ENCODE peak calls at places on chromosome 14, in six cellular contexts. V, Y, B, M, A and R are unnamed samples.

GRCh38 chr14:69658664-69659261 is 47.4 kb downstream of the SUSD6 start:
- DNase-seq in B (peak; percentile 63), A (no peak), Y (no peak), V (no peak), M (no peak), R (no peak)

GRCh38 chr14:82009993-82010392 is 476.3 kb upstream of the SEL1L start:
- DNase-seq in V (no peak), B (no peak), A (no peak), Y (no peak), M (no peak), R (no peak)

GRCh38 chr14:96383445-96383844 is 8.5 kb upstream of the AK7 start:
- DNase-seq in B (no peak), A (no peak), V (no peak), Y (no peak), M (no peak), R (no peak)

GRCh38 chr14:92577321-92577742 is 63.8 kb downstream of the RIN3 start:
- DNase-seq in Y (no peak), A (no peak), B (no peak), M (no peak), V (no peak), R (no peak)

GRCh38 chr14:92460916-92461579 is 52.5 kb upstream of the RIN3 start:
- DNase-seq in Y (peak; percentile 60), B (peak; percentile 17), M (peak; percentile 62), A (no peak), V (no peak), R (no peak)

GRCh38 chr14:89507521-89507920 is 90.5 kb upstream of the FOXN3 start:
- DNase-seq in M (no peak), B (peak; percentile 91), A (no peak), V (no peak), Y (no peak), R (no peak)

GRCh38 chr14:56716705-56717104 is 93.6 kb downstream of the OTX2 start:
- DNase-seq in M (no peak), V (no peak), Y (no peak), A (no peak), B (no peak), R (no peak)

GRCh38 chr14:63134801-63135200 is 69.4 kb upstream of the RHOJ start:
- DNase-seq in V (no peak), M (no peak), B (peak; percentile 48), Y (no peak), A (no peak), R (no peak)

GRCh38 chr14:88128811-88129210 is 123.9 kb downstream of the GPR65 start:
- DNase-seq in Y (no peak), M (peak; percentile 62), V (no peak), A (no peak), B (peak; percentile 19), R (peak; percentile 63)

GRCh38 chr14:22520786-22521185 is 68.2 kb downstream of the DAD1 start:
- DNase-seq in V (no peak), M (no peak), A (no peak), Y (no peak), B (no peak), R (no peak)

GRCh38 chr14:85766295-85766694 is 236.4 kb downstream of the FLRT2 start:
- DNase-seq in A (no peak), Y (no peak), B (no peak), M (no peak), V (no peak), R (no peak)

GRCh38 chr14:84797326-84797725 is 732.6 kb upstream of the FLRT2 start:
- DNase-seq in B (peak; percentile 1), V (no peak), M (no peak), A (no peak), Y (no peak), R (no peak)

GRCh38 chr14:95849761-95850160 is 26.9 kb upstream of the TUNAR start:
- DNase-seq in M (no peak), B (no peak), A (no peak), V (no peak), Y (no peak), R (no peak)

DNA sequence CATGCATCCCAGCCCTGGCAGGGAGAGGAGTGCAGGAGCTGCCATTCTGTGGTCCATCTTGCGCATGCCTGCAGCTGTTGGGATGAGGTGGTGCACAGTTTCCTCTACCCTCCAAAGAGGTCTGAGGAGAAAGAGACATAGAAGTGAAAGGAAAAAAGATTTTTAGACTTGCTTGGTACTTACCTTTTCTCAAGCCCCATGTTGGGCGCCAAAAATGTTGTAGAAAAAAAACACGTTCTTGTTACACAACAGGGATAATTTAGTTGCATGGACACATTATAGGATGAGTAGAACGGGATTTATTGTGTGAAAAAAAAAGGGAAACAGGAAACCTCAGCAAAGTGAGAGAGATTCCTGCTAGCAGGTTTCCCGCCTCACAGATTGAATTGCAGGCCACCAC is 244.4 kb upstream of the GARIN2 start:
- DNase-seq in A (no peak), Y (no peak), M (no peak), V (no peak), B (peak; percentile 10), R (no peak)
- H3K9me3 ChIP-seq in A (peaks cover 14% of the 10 kb centered on the region), Y (peaks cover 48% of the 10 kb centered on the region), M (peaks cover 12% of the 10 kb centered on the region), V (peaks cover 32% of the 10 kb centered on the region), B (peaks cover 45% of the 10 kb centered on the region), R (peaks cover 77% of the 10 kb centered on the region)

DNA sequence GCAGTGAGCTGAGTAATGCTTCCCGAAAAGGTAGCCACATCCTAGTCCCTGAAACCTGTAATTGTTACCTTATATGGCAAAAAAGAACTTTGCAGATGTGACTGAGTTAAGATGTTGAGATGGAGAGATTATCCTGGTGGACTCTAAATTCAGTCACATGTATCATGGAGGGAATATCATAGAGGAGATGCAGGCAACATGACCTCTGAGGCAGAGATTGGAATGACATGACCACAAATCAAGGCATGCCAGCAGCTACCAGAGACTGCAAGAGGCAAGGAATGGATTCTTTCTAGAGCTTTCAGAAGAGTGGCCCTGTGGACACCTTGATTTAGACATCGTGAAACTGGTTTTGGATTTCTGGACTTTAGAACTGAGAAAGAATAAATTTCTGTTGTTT is 18.5 kb downstream of the SLC38A6 start:
- DNase-seq in V (no peak), A (no peak), Y (no peak), B (no peak), M (no peak), R (no peak)
- H3K27me3 ChIP-seq in V (no peaks in the 10 kb centered on the region), A (no peaks in the 10 kb centered on the region), Y (no peaks in the 10 kb centered on the region), B (no peaks in the 10 kb centered on the region), M (no peaks in the 10 kb centered on the region), R (no peaks in the 10 kb centered on the region)

GRCh38 chr14:52006361-52006760 is 17.0 kb downstream of the RTRAF start:
- DNase-seq in B (no peak), V (no peak), Y (no peak), A (no peak), M (no peak), R (no peak)

GRCh38 chr14:52008136-52008535 is 18.8 kb downstream of the RTRAF start:
- DNase-seq in A (no peak), V (no peak), M (no peak), B (no peak), Y (no peak), R (no peak)

GRCh38 chr14:52007211-52007610 is 17.9 kb downstream of the RTRAF start:
- DNase-seq in B (no peak), Y (no peak), M (no peak), A (no peak), V (no peak), R (no peak)

GRCh38 chr14:52005625-52006024 is 16.3 kb downstream of the RTRAF start:
- DNase-seq in B (no peak), Y (no peak), M (no peak), A (no peak), V (no peak), R (no peak)

GRCh38 chr14:52007637-52008036 is 18.3 kb downstream of the RTRAF start:
- DNase-seq in A (no peak), B (no peak), Y (no peak), V (no peak), M (no peak), R (no peak)
- H3K4me1 ChIP-seq in A (peaks cover 7% of the 10 kb centered on the region), B (no peaks in the 10 kb centered on the region), Y (peaks cover 35% of the 10 kb centered on the region), V (no peaks in the 10 kb centered on the region), M (no peaks in the 10 kb centered on the region), R (peaks cover 11% of the 10 kb centered on the region)

DNA sequence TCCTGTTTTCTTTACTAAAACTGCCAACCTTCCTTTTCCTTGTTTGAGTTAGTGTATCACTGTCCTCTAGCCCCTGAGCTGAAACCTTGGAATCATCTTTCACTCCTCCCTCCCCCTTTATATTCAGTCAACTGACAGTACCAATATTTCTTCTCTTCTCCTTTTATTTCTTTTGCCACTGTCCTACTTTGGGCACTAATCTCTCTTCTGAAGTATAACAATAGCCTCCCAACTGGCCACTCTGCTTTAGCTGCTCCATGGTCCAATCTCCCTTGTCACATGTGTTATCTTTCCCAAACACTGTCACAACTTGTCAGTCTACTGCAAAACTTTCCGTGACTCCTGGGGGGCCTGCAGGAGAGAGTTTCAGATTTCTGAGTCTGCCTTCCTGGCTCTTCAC is 471.3 kb downstream of the DIO2 start:
- DNase-seq in V (no peak), M (no peak), B (no peak), Y (no peak), A (no peak), R (no peak)
- H3K9me3 ChIP-seq in V (peaks cover 4% of the 10 kb centered on the region), M (no peaks in the 10 kb centered on the region), B (peaks cover 15% of the 10 kb centered on the region), Y (peaks cover 23% of the 10 kb centered on the region), A (no peaks in the 10 kb centered on the region), R (peaks cover 18% of the 10 kb centered on the region)

GRCh38 chr14:20331048-20331613 is 1.9 kb downstream of the CCNB1IP1 start:
- DNase-seq in M (no peak), A (no peak), B (no peak), Y (no peak), V (no peak), R (no peak)

GRCh38 chr14:20332946-20333782 is at the start of gene CCNB1IP1:
- DNase-seq in B (peak; percentile 94), A (peak; percentile 62), Y (peak; percentile 69), M (peak; percentile 56), V (no peak), R (no peak)

GRCh38 chr14:20334017-20334416 is 938 bp upstream of the CCNB1IP1 start:
- DNase-seq in M (no peak), V (no peak), Y (no peak), A (no peak), B (no peak), R (no peak)

GRCh38 chr14:20329355-20329754 is 3.7 kb downstream of the CCNB1IP1 start:
- DNase-seq in M (no peak), A (no peak), B (no peak), V (no peak), Y (no peak), R (no peak)

GRCh38 chr14:20332386-20332945 is 613 bp downstream of the CCNB1IP1 start:
- DNase-seq in V (no peak), M (no peak), A (no peak), B (no peak), Y (no peak), R (no peak)
- H3K27me3 ChIP-seq in V (no peaks in the 10 kb centered on the region), M (no peaks in the 10 kb centered on the region), A (no peaks in the 10 kb centered on the region), B (no peaks in the 10 kb centered on the region), Y (no peaks in the 10 kb centered on the region), R (no peaks in the 10 kb centered on the region)

GRCh38 chr14:102749833-102750775 is 27.1 kb upstream of the TRAF3 start:
- DNase-seq in M (no peak), A (no peak), Y (no peak), V (no peak), B (no peak), R (no peak)
- H3K4me1 ChIP-seq in M (no peaks in the 10 kb centered on the region), A (no peaks in the 10 kb centered on the region), Y (no peaks in the 10 kb centered on the region), V (no peaks in the 10 kb centered on the region), B (no peaks in the 10 kb centered on the region), R (no peaks in the 10 kb centered on the region)

GRCh38 chr14:101349108-101349507 is 212.2 kb upstream of the DIO3 start:
- DNase-seq in B (no peak), A (no peak), Y (no peak), V (no peak), M (peak; percentile 39), R (no peak)
- H3K9me3 ChIP-seq in B (peaks cover 7% of the 10 kb centered on the region), A (no peaks in the 10 kb centered on the region), Y (peaks cover 3% of the 10 kb centered on the region), V (peaks cover 4% of the 10 kb centered on the region), M (peaks cover 1% of the 10 kb centered on the region), R (peaks cover under 1% of the 10 kb centered on the region)

GRCh38 chr14:100586520-100587247 is 533 bp downstream of the BEGAIN start:
- DNase-seq in B (peak; percentile 56), A (no peak), V (no peak), M (peak; percentile 48), Y (no peak), R (peak; percentile 45)
- H3K27me3 ChIP-seq in B (no peaks in the 10 kb centered on the region), A (peaks cover 31% of the 10 kb centered on the region), V (no peaks in the 10 kb centered on the region), M (no peaks in the 10 kb centered on the region), Y (peaks cover 38% of the 10 kb centered on the region), R (peaks cover 50% of the 10 kb centered on the region)